ENCODE peak calls at places on chromosome 14, in four cellular contexts. One of them, this sample, is unnamed.

GRCh38 chr14:102757646-102758045 is 19.6 kb upstream of the TRAF3 start:
- DNase-seq in neural crest cell: no peak
- DNase-seq in NCI-H510A: no peak
- DNase-seq in COLO829: no peak
- DNase-seq in this sample: no peak

GRCh38 chr14:59483819-59484610 is at the start of the genes JKAMP and L3HYPDH:
- DNase-seq in neural crest cell: peak; percentile 97
- DNase-seq in NCI-H510A: peak; percentile 97
- DNase-seq in COLO829: peak; percentile 88
- DNase-seq in this sample: peak; percentile 96

GRCh38 chr14:50040401-50040775 is 76.0 kb downstream of the VCPKMT start:
- DNase-seq in neural crest cell: no peak
- DNase-seq in NCI-H510A: no peak
- DNase-seq in COLO829: no peak
- DNase-seq in this sample: no peak

GRCh38 chr14:54567224-54567633 is 301 bp downstream of the SAMD4A start:
- DNase-seq in neural crest cell: peak; percentile 46
- DNase-seq in NCI-H510A: no peak
- DNase-seq in COLO829: no peak
- DNase-seq in this sample: no peak

GRCh38 chr14:103422981-103423600 is 37.9 kb downstream of the MARK3 start:
- DNase-seq in neural crest cell: no peak
- DNase-seq in NCI-H510A: no peak
- DNase-seq in COLO829: no peak
- DNase-seq in this sample: no peak

GRCh38 chr14:52640137-52640536 is 55.2 kb downstream of the ERO1A start:
- DNase-seq in neural crest cell: no peak
- DNase-seq in NCI-H510A: no peak
- DNase-seq in COLO829: no peak
- DNase-seq in this sample: no peak

GRCh38 chr14:100803694-100804075 is 22.2 kb upstream of the MEG3 start:
- DNase-seq in neural crest cell: no peak
- DNase-seq in NCI-H510A: no peak
- DNase-seq in COLO829: no peak
- DNase-seq in this sample: no peak

GRCh38 chr14:51865953-51866747 is 5.7 kb downstream of the GNG2 start:
- DNase-seq in neural crest cell: no peak
- DNase-seq in NCI-H510A: no peak
- DNase-seq in COLO829: no peak
- DNase-seq in this sample: no peak

GRCh38 chr14:23025181-23025788 is 9.4 kb downstream of the PSMB5 start:
- DNase-seq in neural crest cell: no peak
- DNase-seq in NCI-H510A: no peak
- DNase-seq in COLO829: no peak
- DNase-seq in this sample: no peak

GRCh38 chr14:105979446-105979845 is 453.1 kb downstream of the TMEM121 start:
- DNase-seq in neural crest cell: no peak
- DNase-seq in NCI-H510A: no peak
- DNase-seq in COLO829: no peak
- DNase-seq in this sample: no peak

GRCh38 chr14:104082807-104083206 is 2.7 kb upstream of the ASPG start:
- DNase-seq in neural crest cell: no peak
- DNase-seq in NCI-H510A: no peak
- DNase-seq in COLO829: no peak
- DNase-seq in this sample: no peak

GRCh38 chr14:68941820-68942219 is 37.3 kb downstream of the ACTN1 start:
- DNase-seq in neural crest cell: no peak
- DNase-seq in NCI-H510A: no peak
- DNase-seq in COLO829: peak; percentile 38
- DNase-seq in this sample: no peak

GRCh38 chr14:61578745-61579144 is 116.6 kb upstream of the HIF1A start:
- DNase-seq in neural crest cell: no peak
- DNase-seq in NCI-H510A: no peak
- DNase-seq in COLO829: no peak
- DNase-seq in this sample: no peak

GRCh38 chr14:61959348-61959747 is 197.1 kb downstream of the SNAPC1 start:
- DNase-seq in neural crest cell: no peak
- DNase-seq in NCI-H510A: no peak
- DNase-seq in COLO829: no peak
- DNase-seq in this sample: no peak

GRCh38 chr14:23575086-23575485 is 3.5 kb downstream of the JPH4 start:
- DNase-seq in neural crest cell: no peak
- DNase-seq in NCI-H510A: no peak
- DNase-seq in COLO829: no peak
- DNase-seq in this sample: no peak

GRCh38 chr14:93375673-93376156 is 28.7 kb downstream of the COX8C start:
- DNase-seq in neural crest cell: no peak
- DNase-seq in NCI-H510A: no peak
- DNase-seq in COLO829: no peak
- DNase-seq in this sample: no peak

GRCh38 chr14:92984896-92985295 is 61.9 kb downstream of the CHGA start:
- DNase-seq in neural crest cell: no peak
- DNase-seq in NCI-H510A: no peak
- DNase-seq in COLO829: no peak
- DNase-seq in this sample: no peak

GRCh38 chr14:21408152-21408551 is 24.3 kb upstream of the SUPT16H start:
- DNase-seq in neural crest cell: no peak
- DNase-seq in NCI-H510A: no peak
- DNase-seq in COLO829: peak; percentile 52
- DNase-seq in this sample: no peak

GRCh38 chr14:50964683-50965390 is 20.6 kb upstream of the PYGL start:
- DNase-seq in neural crest cell: no peak
- DNase-seq in NCI-H510A: no peak
- DNase-seq in COLO829: no peak
- DNase-seq in this sample: no peak

GRCh38 chr14:22289570-22289969 is 299.5 kb downstream of the DAD1 start:
- DNase-seq in neural crest cell: no peak
- DNase-seq in NCI-H510A: no peak
- DNase-seq in COLO829: no peak
- DNase-seq in this sample: no peak

GRCh38 chr14:82872494-82872893 is 1338.8 kb upstream of the SEL1L start:
- DNase-seq in neural crest cell: peak; percentile 9
- DNase-seq in NCI-H510A: no peak
- DNase-seq in COLO829: no peak
- DNase-seq in this sample: no peak

GRCh38 chr14:64604001-64604400 is 54.2 kb downstream of the PPP1R36 start:
- DNase-seq in neural crest cell: no peak
- DNase-seq in NCI-H510A: no peak
- DNase-seq in COLO829: no peak
- DNase-seq in this sample: no peak

GRCh38 chr14:55323910-55324309 is 52.7 kb downstream of the FBXO34 start:
- DNase-seq in neural crest cell: no peak
- DNase-seq in NCI-H510A: no peak
- DNase-seq in COLO829: no peak
- DNase-seq in this sample: no peak

GRCh38 chr14:62329427-62329826 is 567.2 kb downstream of the SNAPC1 start:
- DNase-seq in neural crest cell: no peak
- DNase-seq in NCI-H510A: no peak
- DNase-seq in COLO829: no peak
- DNase-seq in this sample: no peak

GRCh38 chr14:103549361-103550311 is 12.8 kb downstream of the BAG5 start:
- DNase-seq in neural crest cell: no peak
- DNase-seq in NCI-H510A: no peak
- DNase-seq in COLO829: peak; percentile 95
- DNase-seq in this sample: no peak

GRCh38 chr14:68036203-68036602 is 216.6 kb downstream of the RAD51B start:
- DNase-seq in neural crest cell: no peak
- DNase-seq in NCI-H510A: no peak
- DNase-seq in COLO829: no peak
- DNase-seq in this sample: no peak

GRCh38 chr14:52961060-52961639 is 10.3 kb upstream of the FERMT2 start:
- DNase-seq in neural crest cell: no peak
- DNase-seq in NCI-H510A: no peak
- DNase-seq in COLO829: peak; percentile 79
- DNase-seq in this sample: peak; percentile 46

GRCh38 chr14:24058951-24059475 is 7.2 kb downstream of the CARMIL3 start:
- DNase-seq in neural crest cell: no peak
- DNase-seq in NCI-H510A: no peak
- DNase-seq in COLO829: no peak
- DNase-seq in this sample: no peak

GRCh38 chr14:74919421-74920165 is 3.5 kb downstream of the RPS6KL1 start:
- DNase-seq in neural crest cell: no peak
- DNase-seq in NCI-H510A: no peak
- DNase-seq in COLO829: no peak
- DNase-seq in this sample: no peak

GRCh38 chr14:68692916-68693771 is 99.7 kb downstream of the ZFP36L1 start:
- DNase-seq in neural crest cell: no peak
- DNase-seq in NCI-H510A: no peak
- DNase-seq in COLO829: no peak
- DNase-seq in this sample: no peak

GRCh38 chr14:100738704-100739131 is 12.0 kb downstream of the DLK1 start:
- DNase-seq in neural crest cell: no peak
- DNase-seq in NCI-H510A: no peak
- DNase-seq in COLO829: no peak
- DNase-seq in this sample: no peak

GRCh38 chr14:93727039-93727740 is 61.1 kb downstream of the PRIMA1 start:
- DNase-seq in neural crest cell: no peak
- DNase-seq in NCI-H510A: no peak
- DNase-seq in COLO829: no peak
- DNase-seq in this sample: no peak

GRCh38 chr14:21025374-21026151 is 702 bp upstream of the NDRG2 start:
- DNase-seq in neural crest cell: peak; percentile 23
- DNase-seq in NCI-H510A: no peak
- DNase-seq in COLO829: no peak
- DNase-seq in this sample: no peak

GRCh38 chr14:102749833-102750775 is 27.1 kb upstream of the TRAF3 start:
- DNase-seq in neural crest cell: no peak
- DNase-seq in NCI-H510A: peak; percentile 48
- DNase-seq in COLO829: no peak
- DNase-seq in this sample: peak; percentile 61

GRCh38 chr14:80714489-80714888 is 227.0 kb downstream of the CEP128 start:
- DNase-seq in neural crest cell: no peak
- DNase-seq in NCI-H510A: no peak
- DNase-seq in COLO829: no peak
- DNase-seq in this sample: no peak

GRCh38 chr14:61298834-61299233 is 17.7 kb upstream of the TMEM30B start:
- DNase-seq in neural crest cell: no peak
- DNase-seq in NCI-H510A: no peak
- DNase-seq in COLO829: no peak
- DNase-seq in this sample: no peak

GRCh38 chr14:45610303-45610702 is 357.3 kb upstream of the MIS18BP1 start:
- DNase-seq in neural crest cell: no peak
- DNase-seq in NCI-H510A: no peak
- DNase-seq in COLO829: peak; percentile 30
- DNase-seq in this sample: peak; percentile 26

GRCh38 chr14:73236752-73237218 is 521 bp upstream of the PAPLN start:
- DNase-seq in neural crest cell: no peak
- DNase-seq in NCI-H510A: no peak
- DNase-seq in COLO829: no peak
- DNase-seq in this sample: no peak

GRCh38 chr14:55398679-55399078 is 13.0 kb downstream of the ATG14 start:
- DNase-seq in neural crest cell: no peak
- DNase-seq in NCI-H510A: no peak
- DNase-seq in COLO829: peak; percentile 86
- DNase-seq in this sample: no peak

This sample was measured in SHP77.